ENCODE peak calls at places on chromosome 2, in six cellular contexts. I, E, N, D, J and M are unnamed samples.
A peak's percentile ranks its signal among the peaks of the same experiment; 100 is the strongest.

GRCh38 chr2:207489251-207489650 is 40.5 kb upstream of the CREB1 start:
- DNase-seq in E (no peak), N (no peak), J (no peak), D (no peak), I (no peak), M (no peak)

GRCh38 chr2:134522436-134522835 is 196.4 kb downstream of the TMEM163 start:
- DNase-seq in I (no peak), D (no peak), J (no peak), N (no peak), E (no peak), M (no peak)

GRCh38 chr2:37842732-37843353 is 82.2 kb upstream of the RMDN2 start:
- DNase-seq in J (no peak), E (no peak), I (no peak), N (no peak), D (no peak), M (no peak)

GRCh38 chr2:236743623-236744280 is 174.1 kb downstream of the ACKR3 start:
- DNase-seq in N (no peak), I (peak; percentile 91), J (no peak), D (no peak), E (peak; percentile 93), M (no peak)

GRCh38 chr2:242022550-242023290 is 153.2 kb downstream of the RTP5 start:
- DNase-seq in D (no peak), J (no peak), E (no peak), N (no peak), I (no peak), M (no peak)

GRCh38 chr2:12824771-12825363 is 108.1 kb downstream of the TRIB2 start:
- DNase-seq in D (no peak), N (no peak), J (no peak), I (peak; percentile 2), E (no peak), M (no peak)

GRCh38 chr2:240934701-240935100 is 28.6 kb downstream of the CROCC2 start:
- DNase-seq in E (no peak), N (no peak), D (no peak), J (no peak), I (no peak), M (no peak)

GRCh38 chr2:96164459-96165184 is 19.4 kb upstream of the DUSP2 start:
- DNase-seq in N (no peak), I (no peak), D (peak; percentile 80), J (peak; percentile 51), E (no peak), M (peak; percentile 90)

GRCh38 chr2:181846359-181846758 is 45.2 kb upstream of the ITPRID2 start:
- DNase-seq in D (no peak), N (no peak), I (no peak), J (no peak), E (no peak), M (peak; percentile 41)

GRCh38 chr2:191692502-191693115 is 14.7 kb downstream of the NABP1 start:
- DNase-seq in I (no peak), E (peak; percentile 46), N (no peak), J (no peak), D (no peak), M (no peak)